ENCODE peak calls at places on chromosomes 6 and 20, in nine cellular contexts. F is heart left ventricle, X is psoas muscle, P is ovary, W is uterus, U is HCT116, D is tibial nerve, T is neuronal stem cell, Z is aorta. R is an unnamed sample. For H3K36me3, the result is how much of the 10 kb centered on the place peaks cover.

GRCh38 chr6:50141100-50141499 is 91.4 kb upstream of the DEFB112 start:
- DNase-seq in F (no peak), X (no peak), P (no peak), W (no peak), U (no peak), D (no peak), T (no peak), Z (no peak), R (no peak)

GRCh38 chr20:34938466-34939163 is 17.0 kb downstream of the GSS start:
- DNase-seq in F (peak), X (peak), P (no peak), W (no peak), U (no peak), D (peak), T (no peak), Z (peak), R (no peak)

GRCh38 chr20:38726849-38727601 is 2.7 kb downstream of the SLC32A1 start:
- DNase-seq in F (no peak), X (no peak), P (no peak), W (no peak), U (no peak), D (no peak), T (peak), Z (no peak), R (no peak)

GRCh38 chr20:3749087-3749688 is 16.7 kb downstream of the HSPA12B start:
- DNase-seq in F (no peak), X (peak), P (no peak), W (no peak), U (no peak), D (no peak), T (no peak), Z (no peak), R (no peak)

GRCh38 chr6:159989882-159990480 is 21.1 kb downstream of the IGF2R start:
- DNase-seq in F (no peak), X (no peak), P (no peak), W (no peak), U (no peak), D (no peak), T (no peak), Z (no peak), R (no peak)

GRCh38 chr6:39273394-39273793 is 40.8 kb downstream of the KCNK17 start:
- DNase-seq in F (no peak), X (no peak), P (no peak), W (no peak), U (no peak), D (no peak), T (no peak), Z (no peak), R (no peak)

GRCh38 chr6:106886922-106887797 is 87.4 kb downstream of the CD24 start:
- DNase-seq in F (no peak), X (no peak), P (no peak), W (no peak), U (no peak), D (no peak), T (peak), Z (no peak), R (peak)

GRCh38 chr6:79066828-79067227 is 11.2 kb downstream of the PHIP start:
- DNase-seq in F (no peak), X (no peak), P (no peak), W (no peak), U (no peak), D (no peak), T (no peak), Z (no peak), R (no peak)

GRCh38 chr20:52269926-52270325 is 78.3 kb upstream of the ZFP64 start:
- DNase-seq in F (no peak), X (no peak), P (no peak), W (no peak), U (no peak), D (no peak), T (no peak), Z (no peak), R (no peak)

GRCh38 chr20:9021216-9021615 is 47.7 kb upstream of the PLCB4 start:
- DNase-seq in F (no peak), X (no peak), P (no peak), W (no peak), U (no peak), D (no peak), T (no peak), Z (no peak), R (no peak)

DNA sequence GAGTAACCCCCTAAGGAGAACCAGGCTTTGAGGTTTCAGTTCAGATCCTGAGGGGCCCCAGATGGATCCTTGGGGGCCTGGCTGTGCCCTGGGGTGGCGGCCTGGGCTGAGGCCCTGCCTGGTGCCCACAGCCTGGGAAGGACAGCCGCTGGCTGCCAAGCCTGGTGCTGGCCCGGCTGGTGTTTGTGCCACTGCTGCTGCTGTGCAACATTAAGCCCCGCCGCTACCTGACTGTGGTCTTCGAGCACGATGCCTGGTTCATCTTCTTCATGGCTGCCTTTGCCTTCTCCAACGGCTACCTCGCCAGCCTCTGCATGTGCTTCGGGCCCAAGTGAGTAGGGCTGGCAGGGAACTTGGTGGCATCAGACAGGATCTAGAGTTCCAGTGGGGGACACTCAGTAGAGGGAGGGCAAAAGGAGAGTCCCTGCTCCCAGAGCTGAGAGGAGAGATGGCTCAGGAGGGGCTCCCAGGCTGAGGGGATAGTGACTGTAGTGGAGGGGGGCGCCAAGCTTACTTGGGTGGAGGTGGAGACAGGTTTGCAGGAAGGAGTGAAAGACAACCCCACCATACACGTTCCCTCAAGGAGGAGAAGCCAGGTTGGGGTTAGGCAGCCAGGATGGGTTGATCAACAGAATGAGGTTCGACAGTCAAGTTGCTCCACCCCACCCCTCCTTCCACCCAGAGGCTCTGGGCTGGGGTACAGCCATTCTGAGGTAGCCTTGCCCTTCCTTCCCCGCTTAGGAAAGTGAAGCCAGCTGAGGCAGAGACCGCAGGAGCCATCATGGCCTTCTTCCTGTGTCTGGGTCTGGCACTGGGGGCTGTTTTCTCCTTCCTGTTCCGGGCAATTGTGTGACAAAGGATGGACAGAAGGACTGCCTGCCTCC is 9.5 kb downstream of the SLC29A1 start:
- DNase-seq in F (no peak), X (peak), P (no peak), W (no peak), U (no peak), D (no peak), T (no peak), Z (no peak), R (no peak)
- H3K36me3 ChIP-seq in F (half or more), X (under half), P (under half), W (under half), U (under half), D (under half), T (under half), Z (under half), R (under half)

GRCh38 chr20:427401-427800 is 19.3 kb downstream of the RBCK1 start:
- DNase-seq in F (no peak), X (no peak), P (no peak), W (no peak), U (no peak), D (no peak), T (no peak), Z (no peak), R (no peak)

GRCh38 chr20:427849-428657 is 20.0 kb downstream of the RBCK1 start:
- DNase-seq in F (no peak), X (no peak), P (no peak), W (no peak), U (no peak), D (no peak), T (no peak), Z (peak), R (no peak)

GRCh38 chr20:430091-430999 is 22.2 kb downstream of the RBCK1 start:
- DNase-seq in F (no peak), X (no peak), P (no peak), W (no peak), U (no peak), D (no peak), T (no peak), Z (peak), R (no peak)

GRCh38 chr20:428658-429200 is 20.6 kb downstream of the RBCK1 start:
- DNase-seq in F (no peak), X (no peak), P (no peak), W (no peak), U (no peak), D (no peak), T (no peak), Z (peak), R (no peak)

GRCh38 chr20:426564-426963 is 18.5 kb downstream of the RBCK1 start:
- DNase-seq in F (no peak), X (no peak), P (no peak), W (no peak), U (no peak), D (no peak), T (no peak), Z (peak), R (no peak)
- H3K36me3 ChIP-seq in F (half or more), X (under half), P (under half), W (under half), U (under half), D (half or more), T (under half), Z (under half), R (half or more)

GRCh38 chr6:149680490-149680889 is 32.0 kb upstream of the KATNA1 start:
- DNase-seq in F (no peak), X (no peak), P (no peak), W (no peak), U (no peak), D (no peak), T (no peak), Z (no peak), R (no peak)
- H3K36me3 ChIP-seq in F (half or more), X (under half), P (under half), W (under half), U (under half), D (half or more), T (under half), Z (under half), R (half or more)

GRCh38 chr20:63492518-63492917 is 6.4 kb downstream of the EEF1A2 start:
- DNase-seq in F (no peak), X (no peak), P (no peak), W (no peak), U (no peak), D (no peak), T (no peak), Z (no peak), R (no peak)

GRCh38 chr20:63494084-63494419 is 4.8 kb downstream of the EEF1A2 start:
- DNase-seq in F (no peak), X (no peak), P (no peak), W (no peak), U (no peak), D (no peak), T (no peak), Z (no peak), R (no peak)

GRCh38 chr20:63493563-63494020 is 5.3 kb downstream of the EEF1A2 start:
- DNase-seq in F (peak), X (no peak), P (no peak), W (no peak), U (no peak), D (no peak), T (no peak), Z (no peak), R (no peak)

GRCh38 chr20:63491635-63492230 is 7.2 kb downstream of the EEF1A2 start:
- DNase-seq in F (no peak), X (no peak), P (no peak), W (no peak), U (no peak), D (no peak), T (no peak), Z (no peak), R (no peak)

GRCh38 chr20:63492982-63493381 is 5.9 kb downstream of the EEF1A2 start:
- DNase-seq in F (peak), X (no peak), P (no peak), W (no peak), U (no peak), D (no peak), T (no peak), Z (no peak), R (no peak)
- H3K36me3 ChIP-seq in F (under half), X (under half), P (under half), W (under half), U (under half), D (under half), T (under half), Z (under half), R (under half)

DNA sequence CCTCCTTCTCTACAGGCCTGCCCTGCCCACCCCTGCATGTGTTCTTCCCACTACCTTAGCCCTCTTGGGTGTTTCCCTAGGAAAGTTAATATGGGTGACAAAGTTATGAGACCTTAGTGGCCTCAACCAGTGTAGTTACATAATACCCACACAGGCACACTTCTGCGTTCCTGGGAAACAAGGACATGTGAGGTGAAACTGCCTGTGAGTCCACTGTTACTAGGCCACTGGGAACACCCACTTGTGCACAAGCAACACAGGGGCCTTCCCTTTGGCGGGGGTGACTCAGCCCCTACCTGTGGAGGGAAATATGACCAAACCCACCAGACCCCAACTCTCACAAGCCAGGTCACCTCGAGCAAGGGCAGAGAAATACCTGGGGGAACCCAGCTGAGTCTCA is 12.8 kb downstream of the PI16 start:
- DNase-seq in F (no peak), X (no peak), P (no peak), W (no peak), U (no peak), D (no peak), T (no peak), Z (no peak), R (no peak)
- H3K36me3 ChIP-seq in F (half or more), X (under half), P (under half), W (under half), U (under half), D (half or more), T (under half), Z (under half), R (half or more)

GRCh38 chr6:52499681-52500239 is 77.1 kb downstream of the TRAM2 start:
- DNase-seq in F (no peak), X (peak), P (no peak), W (no peak), U (no peak), D (no peak), T (no peak), Z (no peak), R (no peak)
- H3K36me3 ChIP-seq in F (under half), X (under half), P (under half), W (under half), U (under half), D (under half), T (under half), Z (under half), R (half or more)

DNA sequence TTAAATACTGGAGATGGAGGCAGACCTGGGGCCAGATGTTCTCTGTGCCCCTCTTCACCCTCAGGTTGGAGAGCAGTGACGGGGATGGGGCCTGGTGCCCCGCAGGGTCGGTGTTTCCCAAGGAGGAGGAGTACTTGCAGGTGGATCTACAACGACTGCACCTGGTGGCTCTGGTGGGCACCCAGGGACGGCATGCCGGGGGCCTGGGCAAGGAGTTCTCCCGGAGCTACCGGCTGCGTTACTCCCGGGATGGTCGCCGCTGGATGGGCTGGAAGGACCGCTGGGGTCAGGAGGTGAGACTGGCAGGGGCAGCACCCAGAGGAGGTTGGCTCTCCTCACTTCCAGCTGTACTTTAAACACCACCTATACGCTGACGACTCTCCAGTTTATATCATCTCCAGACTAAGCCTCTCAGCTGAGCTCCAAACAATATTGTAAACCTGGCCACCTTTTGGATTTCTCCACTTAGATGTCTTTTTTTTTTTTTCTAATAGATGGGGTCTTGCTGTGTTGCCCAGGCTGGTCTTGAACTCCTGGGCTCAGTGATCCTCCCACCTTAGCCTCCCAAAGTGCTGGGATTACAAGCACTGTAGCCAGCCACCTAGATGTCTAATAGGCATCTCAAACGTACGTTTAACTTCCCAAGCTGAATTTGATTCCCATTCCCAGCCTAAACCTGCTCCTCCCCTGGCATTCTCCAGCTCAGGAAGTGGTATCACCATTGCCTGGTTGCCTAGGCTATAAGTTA is 5.0 kb downstream of the DDR1 start:
- DNase-seq in F (no peak), X (no peak), P (no peak), W (no peak), U (no peak), D (no peak), T (no peak), Z (no peak), R (no peak)
- H3K36me3 ChIP-seq in F (half or more), X (under half), P (under half), W (under half), U (under half), D (under half), T (half or more), Z (under half), R (under half)

GRCh38 chr20:56406910-56407309 is 5.2 kb upstream of the CASS4 start:
- DNase-seq in F (no peak), X (no peak), P (no peak), W (no peak), U (no peak), D (no peak), T (no peak), Z (no peak), R (no peak)
- H3K36me3 ChIP-seq in F (half or more), X (under half), P (under half), W (under half), U (under half), D (half or more), T (under half), Z (under half), R (half or more)

R was measured in SJSA1.